ENCODE peak calls at places on chromosomes 13 and 19, in six cellular contexts. K, B, A, W, P and E are unnamed samples.
A peak's percentile ranks its signal among the peaks of the same experiment; 100 is the strongest.

GRCh38 chr13:49421391-49421790 is 22.5 kb downstream of the CAB39L start:
- DNase-seq in K (no peak), B (no peak), A (no peak), W (peak; percentile 62), P (no peak), E (no peak)

GRCh38 chr19:18915639-18916038 is 3.5 kb downstream of the COPE start:
- DNase-seq in K (no peak), B (peak; percentile 73), A (no peak), W (peak; percentile 66), P (peak; percentile 63), E (peak; percentile 40)

GRCh38 chr13:34738251-34739170 is 203.6 kb upstream of the NBEA start:
- DNase-seq in K (no peak), B (no peak), A (no peak), W (no peak), P (no peak), E (no peak)

GRCh38 chr13:87942204-87942603 is 271.0 kb downstream of the SLITRK5 start:
- DNase-seq in K (no peak), B (no peak), A (no peak), W (no peak), P (no peak), E (no peak)

GRCh38 chr19:55590621-55591020 is 8.7 kb downstream of the FIZ1 start:
- DNase-seq in K (no peak), B (no peak), A (no peak), W (peak; percentile 53), P (no peak), E (no peak)

GRCh38 chr13:73146705-73147104 is 87.9 kb downstream of the KLF5 start:
- DNase-seq in K (no peak), B (no peak), A (no peak), W (no peak), P (no peak), E (no peak)

GRCh38 chr13:94162289-94162688 is 317.2 kb downstream of the DCT start:
- DNase-seq in K (no peak), B (no peak), A (no peak), W (no peak), P (no peak), E (no peak)

GRCh38 chr13:98524391-98524790 is 52.5 kb downstream of the STK24 start:
- DNase-seq in K (no peak), B (peak; percentile 60), A (peak; percentile 42), W (no peak), P (no peak), E (no peak)

GRCh38 chr13:52411629-52412028 is 5.7 kb upstream of the THSD1 start:
- DNase-seq in K (no peak), B (no peak), A (no peak), W (no peak), P (no peak), E (no peak)

GRCh38 chr19:1401889-1402217 is 511 bp upstream of the GAMT start:
- DNase-seq in K (no peak), B (no peak), A (no peak), W (no peak), P (no peak), E (no peak)

GRCh38 chr13:68261105-68261504 is 1031.0 kb upstream of the PCDH9 start:
- DNase-seq in K (no peak), B (no peak), A (no peak), W (peak; percentile 64), P (no peak), E (no peak)

GRCh38 chr13:35833571-35834305 is 297.4 kb downstream of the DCLK1 start:
- DNase-seq in K (no peak), B (no peak), A (no peak), W (no peak), P (no peak), E (no peak)

GRCh38 chr19:50779504-50780457 is 9.5 kb downstream of the GPR32 start:
- DNase-seq in K (no peak), B (no peak), A (no peak), W (no peak), P (no peak), E (no peak)

GRCh38 chr19:9768175-9769112 is at the start of gene ZNF846:
- DNase-seq in K (peak; percentile 95), B (peak; percentile 96), A (peak; percentile 97), W (peak; percentile 96), P (peak; percentile 85), E (peak; percentile 92)

GRCh38 chr19:51698296-51698695 is 5.2 kb downstream of the SPACA6 start:
- DNase-seq in K (no peak), B (no peak), A (no peak), W (no peak), P (no peak), E (no peak)

GRCh38 chr13:41960195-41960699 is 662 bp downstream of the VWA8 start:
- DNase-seq in K (no peak), B (no peak), A (no peak), W (no peak), P (no peak), E (peak; percentile 9)

GRCh38 chr13:99224019-99224418 is 23.4 kb downstream of the UBAC2 start:
- DNase-seq in K (no peak), B (no peak), A (no peak), W (no peak), P (no peak), E (no peak)

GRCh38 chr19:46065486-46065885 is 24.7 kb upstream of the IGFL4 start:
- DNase-seq in K (no peak), B (no peak), A (no peak), W (no peak), P (no peak), E (no peak)

GRCh38 chr13:48654511-48654910 is 782 bp downstream of the CYSLTR2 start:
- DNase-seq in K (no peak), B (no peak), A (no peak), W (no peak), P (no peak), E (no peak)

GRCh38 chr19:6718741-6719539 is 1.5 kb downstream of the C3 start:
- DNase-seq in K (no peak), B (no peak), A (peak; percentile 88), W (peak; percentile 78), P (no peak), E (peak; percentile 40)

GRCh38 chr19:48506138-48506733 is 5.4 kb downstream of the LMTK3 start:
- DNase-seq in K (peak; percentile 59), B (no peak), A (no peak), W (no peak), P (no peak), E (no peak)

GRCh38 chr13:112959206-112959605 is 9.8 kb upstream of the MCF2L start:
- DNase-seq in K (peak; percentile 39), B (no peak), A (no peak), W (no peak), P (no peak), E (no peak)

DNA sequence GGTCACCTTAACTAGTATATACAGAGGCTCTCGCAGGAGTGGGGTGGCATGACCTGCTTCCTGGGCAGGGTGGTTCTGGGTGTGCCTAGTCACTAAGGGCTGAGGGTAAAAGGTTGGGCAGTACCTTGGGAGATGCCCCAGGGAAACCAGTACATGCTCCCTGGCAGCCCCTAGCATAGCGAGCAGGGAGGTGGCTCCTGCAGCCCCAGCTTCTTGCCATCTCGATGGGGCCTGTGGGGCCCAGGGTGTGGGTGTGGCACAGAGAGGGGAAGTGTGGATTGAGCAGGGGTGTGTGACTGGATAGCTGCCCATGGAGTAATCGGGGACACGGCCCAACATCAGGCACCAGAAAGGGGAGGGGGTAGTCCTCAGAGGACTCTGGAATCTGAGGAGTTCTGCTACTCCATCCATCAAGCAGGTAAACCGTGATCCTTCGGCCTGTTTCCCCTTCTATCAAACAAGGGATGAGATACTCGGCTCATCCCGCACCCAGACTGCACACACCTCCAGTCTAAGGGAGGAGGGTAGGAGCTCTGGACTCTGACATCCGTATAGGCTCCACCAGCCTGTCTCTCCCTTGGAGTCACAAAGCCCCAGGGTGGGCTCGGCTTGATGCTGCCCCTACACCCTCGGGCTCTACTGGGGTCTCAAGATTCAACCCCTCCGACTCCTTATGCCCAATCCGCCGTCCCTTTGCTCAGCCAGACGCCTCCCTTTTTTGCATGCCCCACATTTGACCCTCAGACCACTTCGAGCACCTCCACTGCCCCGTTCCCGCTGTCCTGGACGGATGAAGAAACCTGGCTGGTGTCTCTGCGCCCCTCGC is 1.1 kb downstream of the ZBTB45 start:
- DNase-seq in K (no peak), B (no peak), A (no peak), W (no peak), P (no peak), E (no peak)
- TF ChIP-seq CTCF in K (peak; percentile 31), B (no peak), A (no peak), W (no peak), P (peak; percentile 49), E (no peak)

DNA sequence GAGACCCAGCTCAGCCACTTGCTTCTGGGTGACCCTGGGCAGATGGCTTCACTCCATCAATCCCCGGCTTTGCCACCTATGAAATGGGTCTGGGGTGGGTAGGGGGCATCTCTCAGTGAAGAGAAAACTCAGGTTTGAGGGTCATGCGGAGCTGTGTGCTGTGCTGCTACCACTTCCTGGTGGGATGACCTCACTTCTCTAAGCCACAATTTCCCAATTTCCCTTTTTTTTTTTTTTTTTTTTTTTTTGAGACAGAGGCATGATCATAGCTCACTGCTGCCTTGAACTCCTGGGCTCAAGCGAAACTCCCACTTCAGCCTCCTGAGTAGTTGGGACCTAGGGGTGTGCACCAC is 4.6 kb upstream of the PLAUR start:
- DNase-seq in K (no peak), B (no peak), A (no peak), W (no peak), P (no peak), E (no peak)
- TF ChIP-seq CTCF in K (no peak), B (no peak), A (no peak), W (no peak), P (no peak), E (no peak)

DNA sequence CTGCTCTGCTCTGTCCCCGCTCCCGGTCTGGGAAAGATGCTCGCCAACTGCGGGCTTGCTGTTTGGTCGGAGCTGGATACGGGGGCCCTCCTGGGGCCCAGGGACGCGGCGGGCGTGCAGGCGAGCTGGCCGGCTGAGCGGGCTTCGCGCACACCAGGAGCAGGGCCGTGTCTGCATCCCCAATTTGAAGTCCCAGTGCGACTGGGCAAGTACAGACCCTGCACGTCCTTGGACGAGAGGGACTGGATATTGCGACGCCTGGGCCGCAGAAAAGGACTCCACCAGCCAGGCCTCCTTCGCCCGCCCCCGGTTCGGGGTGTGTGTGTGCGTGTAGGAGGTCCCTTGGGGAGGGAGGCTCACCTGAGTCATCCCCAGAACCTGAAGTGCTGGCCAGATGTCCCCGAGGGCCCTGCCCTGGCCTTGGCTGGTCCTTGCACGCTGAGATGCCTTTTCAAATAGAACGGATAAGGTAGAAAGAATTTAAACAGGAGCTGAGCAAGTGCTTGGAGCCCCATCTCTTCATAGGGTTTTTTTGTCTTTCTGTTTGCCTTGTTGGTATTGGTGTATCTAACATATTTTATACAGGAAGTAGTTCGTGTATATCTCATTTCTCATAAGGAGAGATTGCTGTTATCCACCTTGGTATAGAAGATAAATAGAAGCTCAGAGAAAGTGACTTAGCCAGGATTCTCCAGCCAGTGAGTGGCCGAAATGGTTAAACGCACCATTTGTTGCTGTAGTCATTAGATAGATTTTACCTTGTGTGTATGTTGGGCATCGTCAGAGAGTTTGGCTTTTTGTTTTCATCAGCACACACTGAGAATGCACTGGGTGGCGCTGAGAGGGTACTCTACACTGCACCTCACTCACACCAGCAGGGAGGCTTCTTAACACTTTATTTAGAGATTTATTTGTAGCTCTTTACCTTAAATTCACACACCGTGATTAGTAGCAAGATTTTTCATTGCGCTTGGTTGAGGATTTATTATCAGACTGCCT is 1.1 kb downstream of the NAXD start:
- DNase-seq in K (peak; percentile 77), B (no peak), A (no peak), W (peak; percentile 31), P (no peak), E (no peak)
- TF ChIP-seq CTCF in K (no peak), B (no peak), A (no peak), W (no peak), P (no peak), E (no peak)

DNA sequence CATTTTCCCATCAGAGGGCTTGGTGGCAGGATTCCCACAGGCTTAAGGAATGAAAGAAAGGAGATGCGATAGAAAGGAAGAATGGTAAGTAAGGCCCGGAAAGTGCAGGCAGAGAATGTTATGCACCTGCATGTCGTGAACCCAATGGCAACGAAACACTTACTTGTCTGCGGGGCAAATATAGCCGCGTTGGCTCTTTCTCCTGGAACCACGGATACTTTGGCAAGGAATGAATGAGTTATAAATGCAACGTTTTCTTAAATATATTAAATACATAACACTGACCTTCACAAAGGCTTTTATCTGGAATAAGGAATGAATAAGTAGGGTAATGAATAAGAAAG is 192.1 kb downstream of the KATNAL1 start:
- DNase-seq in K (no peak), B (no peak), A (no peak), W (no peak), P (no peak), E (no peak)
- TF ChIP-seq CTCF in K (no peak), B (no peak), A (no peak), W (peak; percentile 11), P (no peak), E (no peak)